ENCODE peak calls at places on chromosomes 4 and X, in seven cellular contexts. One of them, this sample, is unnamed.

GRCh38 chr4:6225469-6225868 is 25.1 kb upstream of the JAKMIP1 start:
- DNase-seq in IMR-90: peak; percentile 12
- DNase-seq in trophoblast cell: no peak
- DNase-seq in H9: peak; percentile 62
- DNase-seq in neuronal stem cell: peak; percentile 58
- DNase-seq in mesendoderm: peak; percentile 89
- DNase-seq in H1: peak; percentile 85
- DNase-seq in this sample: peak; percentile 5

GRCh38 chrX:77510007-77510406 is 62.8 kb downstream of the FGF16 start:
- DNase-seq in H1: no peak
- DNase-seq in trophoblast cell: no peak
- DNase-seq in neuronal stem cell: no peak
- DNase-seq in H9: no peak
- DNase-seq in IMR-90: peak; percentile 12
- DNase-seq in mesendoderm: no peak
- DNase-seq in this sample: no peak

GRCh38 chr4:67575232-67575888 is 16.8 kb downstream of the STAP1 start:
- DNase-seq in H1: no peak
- DNase-seq in H9: no peak
- DNase-seq in neuronal stem cell: no peak
- DNase-seq in trophoblast cell: no peak
- DNase-seq in IMR-90: no peak
- DNase-seq in mesendoderm: peak; percentile 8
- DNase-seq in this sample: no peak

GRCh38 chrX:29662759-29663503 is 552.4 kb upstream of the MAGEB2 start:
- DNase-seq in H1: no peak
- DNase-seq in mesendoderm: peak; percentile 55
- DNase-seq in neuronal stem cell: no peak
- DNase-seq in trophoblast cell: no peak
- DNase-seq in H9: no peak
- DNase-seq in IMR-90: peak; percentile 98
- DNase-seq in this sample: peak; percentile 93

GRCh38 chr4:82865592-82865991 is 25.4 kb downstream of the SEC31A start:
- DNase-seq in H1: no peak
- DNase-seq in IMR-90: peak; percentile 95
- DNase-seq in mesendoderm: peak; percentile 10
- DNase-seq in H9: no peak
- DNase-seq in neuronal stem cell: no peak
- DNase-seq in trophoblast cell: peak; percentile 53
- DNase-seq in this sample: peak; percentile 98

GRCh38 chr4:97627785-97628184 is 515.5 kb downstream of the STPG2 start:
- DNase-seq in IMR-90: no peak
- DNase-seq in H1: no peak
- DNase-seq in neuronal stem cell: peak; percentile 31
- DNase-seq in trophoblast cell: no peak
- DNase-seq in mesendoderm: no peak
- DNase-seq in H9: no peak
- DNase-seq in this sample: no peak

GRCh38 chrX:11655282-11655985 is 10.3 kb downstream of the ARHGAP6 start:
- DNase-seq in neuronal stem cell: no peak
- DNase-seq in mesendoderm: no peak
- DNase-seq in trophoblast cell: peak; percentile 38
- DNase-seq in H9: no peak
- DNase-seq in IMR-90: no peak
- DNase-seq in H1: no peak
- DNase-seq in this sample: no peak

GRCh38 chr4:143183513-143184216 is 1.1 kb upstream of the USP38 start:
- DNase-seq in H1: no peak
- DNase-seq in mesendoderm: no peak
- DNase-seq in trophoblast cell: no peak
- DNase-seq in neuronal stem cell: no peak
- DNase-seq in IMR-90: no peak
- DNase-seq in H9: no peak
- DNase-seq in this sample: peak; percentile 17

GRCh38 chrX:154412468-154412867 is 1.1 kb downstream of the TAFAZZIN start:
- DNase-seq in mesendoderm: no peak
- DNase-seq in H1: no peak
- DNase-seq in H9: no peak
- DNase-seq in IMR-90: no peak
- DNase-seq in trophoblast cell: no peak
- DNase-seq in neuronal stem cell: no peak
- DNase-seq in this sample: no peak

GRCh38 chr4:24032371-24032989 is 142.6 kb upstream of the PPARGC1A start:
- DNase-seq in IMR-90: peak; percentile 8
- DNase-seq in H9: no peak
- DNase-seq in H1: no peak
- DNase-seq in mesendoderm: peak; percentile 67
- DNase-seq in trophoblast cell: no peak
- DNase-seq in neuronal stem cell: no peak
- DNase-seq in this sample: peak; percentile 19

GRCh38 chr4:130214268-130214667 is 1118.3 kb downstream of the C4orf33 start:
- DNase-seq in neuronal stem cell: no peak
- DNase-seq in mesendoderm: no peak
- DNase-seq in trophoblast cell: no peak
- DNase-seq in H9: no peak
- DNase-seq in H1: no peak
- DNase-seq in IMR-90: no peak
- DNase-seq in this sample: no peak

GRCh38 chr4:124907881-124908280 is 195.3 kb upstream of the ANKRD50 start:
- DNase-seq in neuronal stem cell: no peak
- DNase-seq in mesendoderm: no peak
- DNase-seq in H9: no peak
- DNase-seq in trophoblast cell: no peak
- DNase-seq in H1: no peak
- DNase-seq in IMR-90: peak; percentile 91
- DNase-seq in this sample: no peak

GRCh38 chrX:53284684-53285447 is 3.5 kb upstream of the IQSEC2 start:
- DNase-seq in IMR-90: peak; percentile 36
- DNase-seq in trophoblast cell: peak; percentile 8
- DNase-seq in mesendoderm: peak; percentile 64
- DNase-seq in neuronal stem cell: peak; percentile 42
- DNase-seq in H1: peak; percentile 77
- DNase-seq in H9: peak; percentile 68
- DNase-seq in this sample: peak; percentile 46

GRCh38 chr4:109231331-109231730 is 71.1 kb downstream of the COL25A1 start:
- DNase-seq in mesendoderm: no peak
- DNase-seq in neuronal stem cell: no peak
- DNase-seq in trophoblast cell: no peak
- DNase-seq in H1: no peak
- DNase-seq in IMR-90: no peak
- DNase-seq in H9: no peak
- DNase-seq in this sample: no peak

GRCh38 chr4:102825261-102826071 is 1.9 kb downstream of the UBE2D3 start:
- DNase-seq in trophoblast cell: peak; percentile 62
- DNase-seq in H1: no peak
- DNase-seq in H9: peak; percentile 50
- DNase-seq in IMR-90: peak; percentile 73
- DNase-seq in neuronal stem cell: peak; percentile 8
- DNase-seq in mesendoderm: peak; percentile 83
- DNase-seq in this sample: peak; percentile 80

GRCh38 chrX:113906168-113906567 is 677.7 kb upstream of the HTR2C start:
- DNase-seq in H1: no peak
- DNase-seq in H9: no peak
- DNase-seq in neuronal stem cell: no peak
- DNase-seq in IMR-90: no peak
- DNase-seq in mesendoderm: no peak
- DNase-seq in trophoblast cell: no peak
- DNase-seq in this sample: peak; percentile 9

GRCh38 chr4:71570492-71570891 is 213.4 kb downstream of the GC start:
- DNase-seq in H9: no peak
- DNase-seq in H1: no peak
- DNase-seq in neuronal stem cell: no peak
- DNase-seq in IMR-90: peak; percentile 17
- DNase-seq in mesendoderm: no peak
- DNase-seq in trophoblast cell: no peak
- DNase-seq in this sample: peak; percentile 52

GRCh38 chr4:71262161-71262560 is 76.7 kb upstream of the SLC4A4 start:
- DNase-seq in mesendoderm: no peak
- DNase-seq in IMR-90: peak; percentile 62
- DNase-seq in neuronal stem cell: no peak
- DNase-seq in H1: no peak
- DNase-seq in trophoblast cell: no peak
- DNase-seq in H9: no peak
- DNase-seq in this sample: peak; percentile 62

GRCh38 chrX:19758536-19758935 is 128.9 kb downstream of the SH3KBP1 start:
- DNase-seq in trophoblast cell: peak; percentile 54
- DNase-seq in mesendoderm: peak; percentile 36
- DNase-seq in H1: no peak
- DNase-seq in IMR-90: no peak
- DNase-seq in H9: no peak
- DNase-seq in neuronal stem cell: no peak
- DNase-seq in this sample: no peak

DNA sequence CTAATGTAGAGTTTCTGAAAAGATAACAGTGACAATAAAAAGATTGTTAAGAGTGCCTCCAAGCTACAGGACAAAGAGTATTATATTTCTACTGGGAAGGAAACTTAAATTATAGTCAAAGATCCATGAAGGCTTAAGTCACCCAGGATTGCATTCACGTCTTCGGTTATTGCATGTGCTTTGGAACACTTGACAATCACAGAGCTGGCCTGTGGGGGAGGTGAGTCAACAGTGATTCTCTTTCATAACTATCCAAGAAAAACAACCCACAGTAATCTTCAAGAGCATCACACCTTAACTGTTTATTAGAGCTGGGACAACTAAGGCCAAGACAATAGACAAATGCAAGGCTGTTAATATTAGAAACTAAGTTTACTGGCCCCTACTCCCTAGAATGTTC is 40.3 kb downstream of the PDGFC start:
- DNase-seq in IMR-90: peak; percentile 86
- DNase-seq in H9: no peak
- DNase-seq in mesendoderm: no peak
- DNase-seq in H1: no peak
- DNase-seq in trophoblast cell: peak; percentile 73
- DNase-seq in neuronal stem cell: no peak
- DNase-seq in this sample: peak; percentile 89
- H3K27ac ChIP-seq in IMR-90: no peak overlapping the region
- H3K27ac ChIP-seq in H9: no peak overlapping the region
- H3K27ac ChIP-seq in mesendoderm: no peak overlapping the region
- H3K27ac ChIP-seq in H1: no peak overlapping the region
- H3K27ac ChIP-seq in trophoblast cell: no peak overlapping the region
- H3K27ac ChIP-seq in neuronal stem cell: no peak overlapping the region
- H3K27ac ChIP-seq in this sample: peak overlapping the region; percentile 27

GRCh38 chr4:53886090-53886489 is 178.3 kb downstream of the CHIC2 start:
- DNase-seq in H9: no peak
- DNase-seq in mesendoderm: no peak
- DNase-seq in neuronal stem cell: no peak
- DNase-seq in trophoblast cell: no peak
- DNase-seq in IMR-90: no peak
- DNase-seq in H1: no peak
- DNase-seq in this sample: no peak

GRCh38 chr4:53889335-53890084 is 174.9 kb downstream of the CHIC2 start:
- DNase-seq in H1: no peak
- DNase-seq in mesendoderm: no peak
- DNase-seq in neuronal stem cell: no peak
- DNase-seq in H9: no peak
- DNase-seq in trophoblast cell: no peak
- DNase-seq in IMR-90: peak; percentile 76
- DNase-seq in this sample: peak; percentile 46

GRCh38 chr4:53885668-53886067 is 178.7 kb downstream of the CHIC2 start:
- DNase-seq in mesendoderm: no peak
- DNase-seq in H1: no peak
- DNase-seq in IMR-90: no peak
- DNase-seq in trophoblast cell: no peak
- DNase-seq in H9: no peak
- DNase-seq in neuronal stem cell: no peak
- DNase-seq in this sample: no peak
- H2BK120ac ChIP-seq in mesendoderm: no peak overlapping the region
- H2BK120ac ChIP-seq in H1: no peak overlapping the region
- H2BK120ac ChIP-seq in IMR-90: no peak overlapping the region
- H2BK120ac ChIP-seq in trophoblast cell: no peak overlapping the region
- H2BK120ac ChIP-seq in H9: no peak overlapping the region
- H2BK120ac ChIP-seq in neuronal stem cell: no peak overlapping the region
- H2BK120ac ChIP-seq in this sample: no peak overlapping the region

GRCh38 chrX:54358424-54359211 is 772 bp upstream of the WNK3 start:
- DNase-seq in neuronal stem cell: peak; percentile 91
- DNase-seq in trophoblast cell: peak; percentile 22
- DNase-seq in H1: peak; percentile 81
- DNase-seq in IMR-90: peak; percentile 41
- DNase-seq in mesendoderm: peak; percentile 92
- DNase-seq in H9: peak; percentile 83
- DNase-seq in this sample: peak; percentile 75

GRCh38 chrX:54352677-54353076 is 5.2 kb downstream of the WNK3 start:
- DNase-seq in trophoblast cell: no peak
- DNase-seq in IMR-90: no peak
- DNase-seq in mesendoderm: no peak
- DNase-seq in H1: no peak
- DNase-seq in neuronal stem cell: no peak
- DNase-seq in H9: no peak
- DNase-seq in this sample: no peak

GRCh38 chrX:54359408-54359807 is 1.6 kb upstream of the WNK3 start:
- DNase-seq in neuronal stem cell: no peak
- DNase-seq in H1: no peak
- DNase-seq in mesendoderm: peak; percentile 23
- DNase-seq in H9: no peak
- DNase-seq in IMR-90: no peak
- DNase-seq in trophoblast cell: no peak
- DNase-seq in this sample: no peak

GRCh38 chrX:54357414-54358377 is at the start of gene WNK3:
- DNase-seq in mesendoderm: peak; percentile 93
- DNase-seq in H9: peak; percentile 88
- DNase-seq in trophoblast cell: peak; percentile 67
- DNase-seq in H1: peak; percentile 80
- DNase-seq in IMR-90: peak; percentile 57
- DNase-seq in neuronal stem cell: peak; percentile 82
- DNase-seq in this sample: peak; percentile 83
- H3K18ac ChIP-seq in mesendoderm: peak within 1 kb of the TSS; percentile 45
- H3K18ac ChIP-seq in H9: peak within 1 kb of the TSS; percentile 91
- H3K18ac ChIP-seq in trophoblast cell: peak within 1 kb of the TSS; percentile 77
- H3K18ac ChIP-seq in H1: peak within 1 kb of the TSS; percentile 90
- H3K18ac ChIP-seq in IMR-90: no peak within 1 kb of the TSS
- H3K18ac ChIP-seq in neuronal stem cell: peak within 1 kb of the TSS; percentile 93
- H3K18ac ChIP-seq in this sample: peak within 1 kb of the TSS; percentile 88

DNA sequence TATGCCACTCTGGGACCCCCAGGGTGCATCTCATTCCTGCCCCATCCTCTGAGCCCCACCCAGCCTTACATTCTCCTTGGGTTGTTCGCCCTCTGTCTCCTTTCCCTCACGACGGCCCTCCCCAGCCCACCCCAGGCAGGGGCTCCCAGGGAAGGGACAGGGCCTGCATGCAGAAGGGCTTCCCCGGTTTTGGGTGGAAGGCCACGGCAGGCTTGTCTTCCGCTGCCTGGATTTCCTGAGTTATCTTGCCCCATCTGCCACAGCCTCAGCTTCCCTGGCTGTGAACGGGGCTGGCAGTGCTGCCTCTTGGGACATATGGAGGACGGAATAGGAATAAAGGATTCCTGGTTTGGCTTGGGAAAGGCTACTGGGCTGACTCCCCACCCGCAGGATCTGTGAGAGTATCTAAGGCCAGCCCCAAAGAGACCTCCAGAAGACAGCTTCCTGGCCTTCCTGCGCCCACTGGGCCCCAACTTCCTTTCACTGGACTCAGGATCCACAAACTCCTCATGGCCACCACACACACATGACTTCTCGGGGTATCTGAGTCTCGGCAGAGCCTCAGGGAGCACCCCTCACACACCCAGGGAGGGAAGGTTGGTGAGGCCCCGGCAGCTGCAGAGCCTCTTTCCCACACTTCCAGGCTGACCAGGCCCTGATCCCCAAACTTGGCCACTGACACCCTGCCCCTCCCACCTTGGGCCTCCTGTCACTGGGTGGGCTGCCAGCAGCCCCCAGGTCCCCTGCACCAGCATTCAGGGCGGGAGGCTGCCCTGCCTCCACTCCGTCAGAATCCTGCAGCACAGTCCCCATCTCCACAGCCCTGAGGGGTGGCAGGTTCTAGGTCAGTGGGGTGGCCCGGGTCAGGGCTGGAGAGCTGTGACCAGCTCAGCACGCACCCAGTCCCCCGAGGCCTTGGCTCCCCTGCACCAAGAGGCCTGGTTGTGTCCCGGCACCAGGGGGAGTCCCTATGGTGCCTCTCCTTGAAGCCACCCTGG is 3.5 kb upstream of the MXD4 start:
- DNase-seq in IMR-90: no peak
- DNase-seq in mesendoderm: no peak
- DNase-seq in trophoblast cell: no peak
- DNase-seq in H9: no peak
- DNase-seq in H1: no peak
- DNase-seq in neuronal stem cell: no peak
- DNase-seq in this sample: no peak
- H3K27ac ChIP-seq in IMR-90: no peak overlapping the region
- H3K27ac ChIP-seq in mesendoderm: no peak overlapping the region
- H3K27ac ChIP-seq in trophoblast cell: no peak overlapping the region
- H3K27ac ChIP-seq in H9: no peak overlapping the region
- H3K27ac ChIP-seq in H1: no peak overlapping the region
- H3K27ac ChIP-seq in neuronal stem cell: no peak overlapping the region
- H3K27ac ChIP-seq in this sample: no peak overlapping the region